ENCODE peak calls at places on chromosome 14, in six cellular contexts. One of them, this sample, is unnamed.

GRCh38 chr14:75011356-75012097 is 8.8 kb downstream of the EIF2B2 start:
- DNase-seq in upper lobe of left lung: no peak
- DNase-seq in A549: no peak
- DNase-seq in ovary: no peak
- DNase-seq in sigmoid colon: no peak
- DNase-seq in transverse colon: no peak
- DNase-seq in this sample: no peak

GRCh38 chr14:96538097-96538496 is 35.9 kb downstream of the PAPOLA start:
- DNase-seq in upper lobe of left lung: no peak
- DNase-seq in A549: no peak
- DNase-seq in ovary: no peak
- DNase-seq in sigmoid colon: no peak
- DNase-seq in transverse colon: no peak
- DNase-seq in this sample: no peak

GRCh38 chr14:75292016-75292646 is 13.5 kb downstream of the FOS start:
- DNase-seq in upper lobe of left lung: peak
- DNase-seq in A549: no peak
- DNase-seq in ovary: no peak
- DNase-seq in sigmoid colon: peak
- DNase-seq in transverse colon: peak
- DNase-seq in this sample: no peak

GRCh38 chr14:89621791-89622638 is 205.0 kb upstream of the FOXN3 start:
- DNase-seq in upper lobe of left lung: no peak
- DNase-seq in A549: no peak
- DNase-seq in ovary: no peak
- DNase-seq in sigmoid colon: no peak
- DNase-seq in transverse colon: no peak
- DNase-seq in this sample: no peak

GRCh38 chr14:81455344-81455743 is 55.2 kb upstream of the STON2 start:
- DNase-seq in upper lobe of left lung: no peak
- DNase-seq in A549: no peak
- DNase-seq in ovary: no peak
- DNase-seq in sigmoid colon: no peak
- DNase-seq in transverse colon: no peak
- DNase-seq in this sample: no peak

GRCh38 chr14:56795284-56795622 is 15.0 kb downstream of the OTX2 start:
- DNase-seq in upper lobe of left lung: no peak
- DNase-seq in A549: no peak
- DNase-seq in ovary: no peak
- DNase-seq in sigmoid colon: no peak
- DNase-seq in transverse colon: no peak
- DNase-seq in this sample: no peak

GRCh38 chr14:105092912-105093425 is 27.7 kb upstream of the GPR132 start:
- DNase-seq in upper lobe of left lung: peak
- DNase-seq in A549: peak
- DNase-seq in ovary: peak
- DNase-seq in sigmoid colon: peak
- DNase-seq in transverse colon: peak
- DNase-seq in this sample: no peak

GRCh38 chr14:78519863-78520262 is 349.7 kb downstream of the NRXN3 start:
- DNase-seq in upper lobe of left lung: no peak
- DNase-seq in A549: no peak
- DNase-seq in ovary: no peak
- DNase-seq in sigmoid colon: no peak
- DNase-seq in transverse colon: peak
- DNase-seq in this sample: no peak

GRCh38 chr14:35292770-35293561 is 784 bp downstream of the PSMA6 start:
- DNase-seq in upper lobe of left lung: no peak
- DNase-seq in A549: no peak
- DNase-seq in ovary: no peak
- DNase-seq in sigmoid colon: no peak
- DNase-seq in transverse colon: no peak
- DNase-seq in this sample: no peak

GRCh38 chr14:96762650-96763049 is 34.5 kb upstream of the VRK1 start:
- DNase-seq in upper lobe of left lung: no peak
- DNase-seq in A549: peak
- DNase-seq in ovary: no peak
- DNase-seq in sigmoid colon: no peak
- DNase-seq in transverse colon: no peak
- DNase-seq in this sample: peak

GRCh38 chr14:52783211-52783610 is 8.2 kb downstream of the GNPNAT1 start:
- DNase-seq in upper lobe of left lung: no peak
- DNase-seq in A549: no peak
- DNase-seq in ovary: no peak
- DNase-seq in sigmoid colon: no peak
- DNase-seq in transverse colon: no peak
- DNase-seq in this sample: no peak

GRCh38 chr14:53929871-53930685 is 26.5 kb downstream of the BMP4 start:
- DNase-seq in upper lobe of left lung: no peak
- DNase-seq in A549: peak
- DNase-seq in ovary: no peak
- DNase-seq in sigmoid colon: no peak
- DNase-seq in transverse colon: peak
- DNase-seq in this sample: no peak

GRCh38 chr14:69543341-69544249 is 31.1 kb downstream of the CCDC177 start:
- DNase-seq in upper lobe of left lung: peak
- DNase-seq in A549: peak
- DNase-seq in ovary: no peak
- DNase-seq in sigmoid colon: no peak
- DNase-seq in transverse colon: peak
- DNase-seq in this sample: no peak

GRCh38 chr14:65993996-65994395 is 492.2 kb upstream of the CCDC196 start:
- DNase-seq in upper lobe of left lung: no peak
- DNase-seq in A549: no peak
- DNase-seq in ovary: no peak
- DNase-seq in sigmoid colon: no peak
- DNase-seq in transverse colon: no peak
- DNase-seq in this sample: no peak

GRCh38 chr14:69325646-69326265 is 65.8 kb downstream of the GALNT16 start:
- DNase-seq in upper lobe of left lung: no peak
- DNase-seq in A549: no peak
- DNase-seq in ovary: peak
- DNase-seq in sigmoid colon: peak
- DNase-seq in transverse colon: no peak
- DNase-seq in this sample: no peak

GRCh38 chr14:88901199-88901588 is 76.7 kb downstream of the TTC8 start:
- DNase-seq in upper lobe of left lung: no peak
- DNase-seq in A549: no peak
- DNase-seq in ovary: no peak
- DNase-seq in sigmoid colon: no peak
- DNase-seq in transverse colon: no peak
- DNase-seq in this sample: no peak

GRCh38 chr14:92880851-92881250 is 42.1 kb upstream of the CHGA start:
- DNase-seq in upper lobe of left lung: no peak
- DNase-seq in A549: peak
- DNase-seq in ovary: no peak
- DNase-seq in sigmoid colon: no peak
- DNase-seq in transverse colon: no peak
- DNase-seq in this sample: no peak

GRCh38 chr14:62739647-62740046 is 305.6 kb downstream of the KCNH5 start:
- DNase-seq in upper lobe of left lung: no peak
- DNase-seq in A549: no peak
- DNase-seq in ovary: no peak
- DNase-seq in sigmoid colon: no peak
- DNase-seq in transverse colon: no peak
- DNase-seq in this sample: no peak

GRCh38 chr14:85024931-85025330 is 505.0 kb upstream of the FLRT2 start:
- DNase-seq in upper lobe of left lung: no peak
- DNase-seq in A549: no peak
- DNase-seq in ovary: no peak
- DNase-seq in sigmoid colon: no peak
- DNase-seq in transverse colon: no peak
- DNase-seq in this sample: no peak

GRCh38 chr14:73761621-73762355 is 47.6 kb upstream of the PNMA1 start:
- DNase-seq in upper lobe of left lung: no peak
- DNase-seq in A549: no peak
- DNase-seq in ovary: no peak
- DNase-seq in sigmoid colon: peak
- DNase-seq in transverse colon: no peak
- DNase-seq in this sample: no peak

GRCh38 chr14:73760598-73761586 is 46.7 kb upstream of the PNMA1 start:
- DNase-seq in upper lobe of left lung: no peak
- DNase-seq in A549: no peak
- DNase-seq in ovary: no peak
- DNase-seq in sigmoid colon: peak
- DNase-seq in transverse colon: peak
- DNase-seq in this sample: no peak

GRCh38 chr14:73759183-73759713 is 45.1 kb upstream of the PNMA1 start:
- DNase-seq in upper lobe of left lung: peak
- DNase-seq in A549: no peak
- DNase-seq in ovary: peak
- DNase-seq in sigmoid colon: peak
- DNase-seq in transverse colon: peak
- DNase-seq in this sample: no peak

GRCh38 chr14:73758392-73759182 is 44.4 kb upstream of the PNMA1 start:
- DNase-seq in upper lobe of left lung: peak
- DNase-seq in A549: peak
- DNase-seq in ovary: peak
- DNase-seq in sigmoid colon: peak
- DNase-seq in transverse colon: peak
- DNase-seq in this sample: no peak

GRCh38 chr14:73759714-73760597 is 45.8 kb upstream of the PNMA1 start:
- DNase-seq in upper lobe of left lung: peak
- DNase-seq in A549: peak
- DNase-seq in ovary: peak
- DNase-seq in sigmoid colon: peak
- DNase-seq in transverse colon: peak
- DNase-seq in this sample: peak
- TF ChIP-seq EP300 in upper lobe of left lung: peak
- TF ChIP-seq EP300 in A549: no peak
- TF ChIP-seq EP300 in ovary: peak
- TF ChIP-seq EP300 in sigmoid colon: peak
- TF ChIP-seq EP300 in transverse colon: no peak
- TF ChIP-seq EP300 in this sample: peak

GRCh38 chr14:100375963-100376735 is 53.0 kb downstream of the SLC25A47 start:
- DNase-seq in upper lobe of left lung: peak
- DNase-seq in A549: peak
- DNase-seq in ovary: peak
- DNase-seq in sigmoid colon: peak
- DNase-seq in transverse colon: peak
- DNase-seq in this sample: peak
- TF ChIP-seq EP300 in upper lobe of left lung: peak
- TF ChIP-seq EP300 in A549: no peak
- TF ChIP-seq EP300 in ovary: no peak
- TF ChIP-seq EP300 in sigmoid colon: no peak
- TF ChIP-seq EP300 in transverse colon: no peak
- TF ChIP-seq EP300 in this sample: no peak

DNA sequence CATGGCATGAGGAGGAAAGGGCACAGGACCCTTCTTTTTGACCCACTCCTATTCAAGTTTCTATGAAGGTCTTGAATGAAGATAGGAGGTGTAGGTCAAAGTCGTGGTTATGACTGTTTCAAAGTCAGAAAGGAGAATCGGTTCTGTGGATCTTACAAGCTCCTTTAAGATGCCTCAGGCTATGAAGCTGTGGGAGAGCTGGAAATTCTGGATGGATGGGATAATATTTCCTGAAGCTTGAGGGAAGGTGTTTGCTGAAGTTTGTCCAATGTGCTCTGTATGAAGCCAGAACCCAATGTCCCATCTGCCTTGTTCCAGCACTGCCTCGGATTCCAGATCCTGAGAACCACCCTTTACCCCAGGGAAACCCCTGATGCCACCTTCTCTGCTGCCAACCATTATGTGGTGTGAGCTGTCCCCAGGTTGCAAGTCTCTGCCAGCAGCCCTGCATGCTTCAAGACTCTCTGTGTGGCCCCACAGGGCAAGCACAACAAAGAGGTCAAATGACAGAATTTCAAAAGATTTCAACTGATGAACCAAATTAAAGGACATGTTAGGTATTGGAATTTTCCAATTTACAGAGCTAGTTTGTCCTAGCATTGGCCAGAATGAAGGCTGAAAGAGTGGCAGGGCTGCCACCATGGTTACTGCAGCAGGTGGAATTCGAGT is 472.0 kb downstream of the RGS6 start:
- DNase-seq in upper lobe of left lung: no peak
- DNase-seq in A549: no peak
- DNase-seq in ovary: no peak
- DNase-seq in sigmoid colon: no peak
- DNase-seq in transverse colon: no peak
- DNase-seq in this sample: no peak
- TF ChIP-seq EP300 in upper lobe of left lung: no peak
- TF ChIP-seq EP300 in A549: no peak
- TF ChIP-seq EP300 in ovary: no peak
- TF ChIP-seq EP300 in sigmoid colon: no peak
- TF ChIP-seq EP300 in transverse colon: no peak
- TF ChIP-seq EP300 in this sample: no peak

DNA sequence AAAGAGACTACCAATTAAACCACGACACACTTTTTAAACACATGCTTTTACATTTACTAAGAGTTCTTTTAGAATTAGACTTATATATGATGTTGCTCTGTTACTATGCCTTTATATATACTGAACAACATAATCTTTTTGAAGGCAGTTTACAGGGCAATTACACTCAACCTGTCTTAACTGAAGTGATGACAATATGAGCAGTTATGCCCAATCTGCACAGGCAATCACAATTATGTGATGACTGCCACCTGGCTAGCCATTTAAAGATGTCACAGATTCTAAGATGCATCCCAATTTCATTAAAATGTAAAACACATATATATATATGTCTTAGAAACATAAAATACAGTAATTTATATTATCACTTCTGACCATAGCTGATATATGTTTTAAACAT is 112.6 kb downstream of the STXBP6 start:
- DNase-seq in upper lobe of left lung: no peak
- DNase-seq in A549: no peak
- DNase-seq in ovary: no peak
- DNase-seq in sigmoid colon: no peak
- DNase-seq in transverse colon: no peak
- DNase-seq in this sample: no peak
- TF ChIP-seq EP300 in upper lobe of left lung: no peak
- TF ChIP-seq EP300 in A549: no peak
- TF ChIP-seq EP300 in ovary: no peak
- TF ChIP-seq EP300 in sigmoid colon: no peak
- TF ChIP-seq EP300 in transverse colon: no peak
- TF ChIP-seq EP300 in this sample: no peak

DNA sequence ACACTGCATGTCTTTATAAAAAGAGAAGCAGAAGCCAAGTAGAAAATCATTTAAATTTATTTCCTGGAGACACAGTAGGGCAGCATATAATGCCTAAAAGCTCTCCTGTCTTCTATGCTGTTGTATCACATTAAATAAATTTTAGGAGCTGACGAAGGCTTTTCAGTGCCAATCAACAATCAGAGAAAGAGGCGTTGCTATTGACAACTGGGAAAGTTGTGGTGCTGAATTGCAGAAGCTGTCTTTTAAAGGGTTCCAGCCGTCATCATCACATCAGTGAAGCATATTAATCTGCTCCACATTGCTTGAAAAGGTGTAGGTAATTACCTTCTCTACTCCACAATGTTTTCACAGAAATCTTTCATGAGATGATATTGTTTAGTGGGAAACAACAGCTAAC is 103.9 kb downstream of the FSCB start:
- DNase-seq in upper lobe of left lung: no peak
- DNase-seq in A549: no peak
- DNase-seq in ovary: no peak
- DNase-seq in sigmoid colon: no peak
- DNase-seq in transverse colon: no peak
- DNase-seq in this sample: no peak
- TF ChIP-seq EP300 in upper lobe of left lung: no peak
- TF ChIP-seq EP300 in A549: no peak
- TF ChIP-seq EP300 in ovary: no peak
- TF ChIP-seq EP300 in sigmoid colon: no peak
- TF ChIP-seq EP300 in transverse colon: no peak
- TF ChIP-seq EP300 in this sample: no peak

This sample was measured in GM12878.